ENCODE peak calls at places on chromosome 15, in five cellular contexts. O is neuronal stem cell, Z is H1, H is H9, S is mesenchymal stem cell. I is an unnamed sample.

GRCh38 chr15:32029409-32029861 is 880 bp upstream of the CHRNA7 start:
- DNase-seq in S (no peak), O (peak), H (peak), Z (peak), I (no peak)

GRCh38 chr15:90154861-90155626 is 46.1 kb upstream of the SEMA4B start:
- DNase-seq in H (no peak), Z (no peak), S (peak), O (no peak), I (peak)

GRCh38 chr15:73628976-73629854 is 4.0 kb downstream of the NPTN start:
- DNase-seq in H (no peak), O (no peak), Z (no peak), S (peak), I (peak)

GRCh38 chr15:50685976-50686467 is 575 bp downstream of the TRPM7 start:
- DNase-seq in S (peak), Z (peak), H (peak), O (no peak), I (peak)

GRCh38 chr15:37695719-37696118 is 238.7 kb upstream of the TMCO5A start:
- DNase-seq in O (no peak), S (peak), H (no peak), Z (no peak), I (peak)

GRCh38 chr15:45702041-45702440 is 67.2 kb downstream of the SQOR start:
- DNase-seq in O (no peak), Z (no peak), S (no peak), H (no peak), I (no peak)

GRCh38 chr15:100780208-100780800 is 99.3 kb upstream of the ALDH1A3 start:
- DNase-seq in H (no peak), S (no peak), O (no peak), Z (peak), I (no peak)

GRCh38 chr15:43920815-43921214 is 94.0 kb downstream of the WDR76 start:
- DNase-seq in Z (no peak), H (no peak), O (no peak), S (peak), I (no peak)

GRCh38 chr15:90645873-90646605 is 71.1 kb upstream of the BLM start:
- DNase-seq in S (no peak), H (no peak), O (no peak), Z (no peak), I (peak)

GRCh38 chr15:75058127-75058905 is 34.9 kb downstream of the PPCDC start:
- DNase-seq in S (no peak), O (no peak), Z (no peak), H (no peak), I (peak)

GRCh38 chr15:55912982-55913381 is 80.4 kb downstream of the NEDD4 start:
- DNase-seq in S (no peak), H (no peak), O (no peak), Z (no peak), I (no peak)

GRCh38 chr15:29612701-29613100 is 209.6 kb downstream of the TJP1 start:
- DNase-seq in S (peak), O (no peak), Z (no peak), H (no peak), I (peak)

GRCh38 chr15:47364671-47365141 is 352.6 kb upstream of the SEMA6D start:
- DNase-seq in S (peak), Z (no peak), H (no peak), O (no peak), I (no peak)

GRCh38 chr15:90113166-90113565 is 10.9 kb upstream of the IDH2 start:
- DNase-seq in H (no peak), Z (no peak), S (no peak), O (no peak), I (no peak)

GRCh38 chr15:70014860-70015490 is 82.7 kb downstream of the TLE3 start:
- DNase-seq in H (peak), O (no peak), S (no peak), Z (peak), I (no peak)

GRCh38 chr15:64112904-64113303 is 17.1 kb downstream of the SNX1 start:
- DNase-seq in Z (no peak), S (no peak), O (no peak), H (no peak), I (no peak)

GRCh38 chr15:87477759-87478687 is 778.5 kb downstream of the NTRK3 start:
- DNase-seq in O (peak), H (peak), Z (no peak), S (peak), I (no peak)

GRCh38 chr15:50107157-50107556 is 11.9 kb downstream of the ATP8B4 start:
- DNase-seq in O (no peak), H (no peak), S (no peak), Z (no peak), I (no peak)

GRCh38 chr15:25797511-25798206 is 65.5 kb downstream of the ATP10A start:
- DNase-seq in S (no peak), H (no peak), Z (no peak), O (no peak), I (no peak)

GRCh38 chr15:63121382-63122001 is at the start of gene LACTB:
- DNase-seq in S (peak), Z (peak), H (peak), O (peak), I (peak)

GRCh38 chr15:67082007-67082536 is 16.7 kb downstream of the SMAD3 start:
- DNase-seq in S (no peak), O (no peak), Z (no peak), H (no peak), I (peak)

GRCh38 chr15:25250906-25251622 is 187.8 kb downstream of the UBE3A start:
- DNase-seq in O (no peak), Z (no peak), H (peak), S (no peak), I (no peak)

GRCh38 chr15:22224241-22224671 is 143.9 kb downstream of the OR4M2 start:
- DNase-seq in S (no peak), O (no peak), Z (no peak), H (no peak), I (no peak)

GRCh38 chr15:36753173-36753572 is 173.7 kb downstream of the CDIN1 start:
- DNase-seq in S (no peak), O (no peak), H (peak), Z (no peak), I (no peak)

DNA sequence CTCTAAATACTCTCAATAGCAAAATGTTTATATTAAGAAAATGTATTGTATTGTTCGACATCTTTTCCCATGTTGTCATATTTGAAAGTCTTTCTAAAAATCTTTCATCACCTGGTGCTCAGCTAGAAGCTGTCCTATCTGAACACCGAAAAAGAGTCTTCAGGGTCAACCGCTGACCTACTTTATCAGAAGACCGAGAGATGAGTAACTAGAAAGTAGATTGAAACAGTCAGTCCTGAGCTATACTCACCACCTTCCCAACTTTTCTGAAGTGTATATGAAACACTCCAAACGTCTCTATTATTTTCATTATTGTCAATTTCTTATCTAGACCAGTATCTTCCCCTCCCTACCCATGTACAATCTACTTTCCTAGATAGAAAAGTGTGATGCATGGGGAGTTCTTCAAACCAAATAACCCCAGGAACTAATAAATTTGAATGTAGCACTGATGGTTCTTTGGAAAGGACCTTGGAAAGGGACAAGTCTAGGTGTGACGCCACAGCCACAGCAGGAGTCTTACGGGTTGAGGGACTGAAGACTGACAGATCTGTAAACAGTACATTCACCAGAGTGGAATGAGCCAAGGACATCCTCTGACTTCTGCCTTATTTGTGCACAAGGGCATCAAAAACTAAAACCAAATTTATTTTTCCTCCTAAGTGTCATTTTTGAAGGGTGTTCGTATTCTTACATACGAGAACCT is 58.6 kb downstream of the TMOD3 start:
- DNase-seq in O (no peak), H (no peak), S (no peak), Z (no peak), I (no peak)
- H3K23ac ChIP-seq in O (no peak), H (no peak), S (no peak), Z (no peak), I (no peak)

DNA sequence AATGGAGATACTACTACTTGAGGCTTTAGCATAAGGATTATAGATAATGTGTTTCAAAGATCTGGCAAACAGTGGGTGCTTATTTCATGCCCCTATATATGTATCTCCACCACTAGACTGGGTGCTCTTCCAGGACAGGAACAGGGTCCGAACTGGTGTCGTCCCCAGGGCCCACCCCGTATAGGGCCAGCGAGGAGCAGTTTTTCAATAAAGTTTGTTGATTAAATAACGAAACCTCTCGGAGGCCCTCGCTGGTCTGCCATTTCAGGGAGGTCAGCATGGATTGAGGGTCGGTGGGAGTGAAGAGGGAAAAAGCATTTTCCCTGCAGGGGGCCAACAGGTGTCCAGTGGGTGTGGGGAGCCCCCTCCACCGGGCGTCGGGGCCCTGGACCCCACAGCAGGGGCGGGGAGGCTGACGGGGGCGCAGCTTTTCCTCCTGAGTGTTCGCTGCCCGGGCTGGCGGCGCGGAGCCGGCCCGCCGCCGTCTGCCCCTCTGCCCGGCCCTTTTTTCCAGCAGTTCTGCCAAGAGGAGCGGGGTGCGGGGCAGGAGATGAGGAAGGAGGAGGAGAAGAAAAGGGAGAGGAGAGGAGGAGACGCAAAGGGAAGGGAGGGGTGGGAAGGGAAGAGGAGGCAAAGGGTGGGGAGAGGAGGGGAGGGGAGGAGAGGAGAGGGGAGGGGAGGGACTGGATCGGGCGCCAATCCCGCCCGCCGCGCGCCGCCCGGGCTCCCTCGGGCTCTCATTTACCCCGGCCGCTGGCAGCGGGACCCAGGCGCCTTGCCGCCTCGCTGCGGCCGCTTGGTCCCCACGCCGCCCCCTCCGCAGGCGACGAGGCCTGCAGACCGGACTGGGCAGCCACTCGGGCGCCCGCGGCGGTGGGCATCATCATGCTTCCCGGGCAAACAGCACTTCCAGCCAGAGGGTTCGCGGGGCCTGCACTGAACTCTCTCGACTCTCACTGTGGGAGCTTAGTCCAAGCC is 66.3 kb downstream of the ISG20 start:
- DNase-seq in S (peak), Z (peak), O (peak), H (peak), I (no peak)
- H2AFZ ChIP-seq in S (no peak), Z (peak), O (peak), H (no peak), I (no peak)

GRCh38 chr15:80058851-80059785 is at the start of gene ZFAND6:
- DNase-seq in Z (peak), H (peak), O (peak), S (peak), I (peak)
- H2BK12ac ChIP-seq in Z (peak), H (no peak), O (no peak), S (no peak), I (no peak)

GRCh38 chr15:65304393-65305143 is at the start of gene RNU5B-1:
- DNase-seq in O (peak), H (peak), S (peak), Z (peak), I (peak)
- H3K23ac ChIP-seq in O (no peak), H (no peak), S (no peak), Z (no peak), I (no peak)

I was measured in trophoblast cell.